ENCODE peak calls at places on chromosomes 4 and X, in nine cellular contexts. M is heart left ventricle, C is gastrocnemius medialis, O is tibial nerve, G is breast epithelium, B is spleen, X is stomach, S is Peyer's patch, Y is suprapubic skin. T is an unnamed sample. For H3K4me1, the result is how much of the 10 kb centered on the place peaks cover.

GRCh38 chr4:4855293-4856070 is 4.0 kb upstream of the MSX1 start:
- DNase-seq in M (no peak), C (no peak), O (no peak), G (no peak), B (peak), X (no peak), S (no peak), Y (no peak), T (no peak)

GRCh38 chr4:21882050-21882839 is 66.3 kb downstream of the KCNIP4 start:
- DNase-seq in M (no peak), C (no peak), O (no peak), G (no peak), B (no peak), X (no peak), S (no peak), Y (no peak), T (no peak)

GRCh38 chr4:157005831-157006230 is 34.2 kb upstream of the PDGFC start:
- DNase-seq in M (no peak), C (no peak), O (no peak), G (no peak), B (no peak), X (no peak), S (no peak), Y (no peak), T (no peak)

GRCh38 chr4:76969941-76970529 is 20.5 kb downstream of the SEPTIN11 start:
- DNase-seq in M (no peak), C (no peak), O (no peak), G (no peak), B (no peak), X (no peak), S (no peak), Y (no peak), T (no peak)

GRCh38 chr4:37601527-37601926 is 84.6 kb downstream of the RELL1 start:
- DNase-seq in M (no peak), C (no peak), O (no peak), G (no peak), B (no peak), X (peak), S (no peak), Y (no peak), T (no peak)

GRCh38 chrX:77776648-77777047 is 9.4 kb downstream of the ATRX start:
- DNase-seq in M (no peak), C (no peak), O (no peak), G (no peak), B (no peak), X (no peak), S (no peak), Y (no peak), T (no peak)

GRCh38 chrX:29024813-29025342 is 437.6 kb downstream of the IL1RAPL1 start:
- DNase-seq in M (no peak), C (no peak), O (no peak), G (no peak), B (no peak), X (no peak), S (no peak), Y (no peak), T (no peak)

GRCh38 chrX:16807976-16808542 is 21.8 kb downstream of the TXLNG start:
- DNase-seq in M (no peak), C (no peak), O (no peak), G (no peak), B (no peak), X (no peak), S (no peak), Y (no peak), T (no peak)

GRCh38 chr4:5870701-5871100 is 22.2 kb downstream of the CRMP1 start:
- DNase-seq in M (no peak), C (no peak), O (no peak), G (no peak), B (peak), X (no peak), S (no peak), Y (no peak), T (no peak)

GRCh38 chr4:83961575-83961974 is 425.7 kb downstream of the GPAT3 start:
- DNase-seq in M (no peak), C (no peak), O (no peak), G (no peak), B (no peak), X (no peak), S (no peak), Y (no peak), T (no peak)

GRCh38 chr4:1752284-1753041 is 31.1 kb downstream of the TACC3 start:
- DNase-seq in M (no peak), C (no peak), O (no peak), G (peak), B (no peak), X (peak), S (no peak), Y (no peak), T (no peak)

GRCh38 chr4:124030038-124030638 is 633.5 kb downstream of the SPRY1 start:
- DNase-seq in M (peak), C (peak), O (no peak), G (no peak), B (no peak), X (no peak), S (no peak), Y (no peak), T (no peak)

GRCh38 chr4:76654084-76654483 is 219.1 kb downstream of the SHROOM3 start:
- DNase-seq in M (no peak), C (no peak), O (no peak), G (no peak), B (no peak), X (no peak), S (no peak), Y (no peak), T (no peak)

GRCh38 chr4:25756503-25756902 is 100.9 kb downstream of the SLC34A2 start:
- DNase-seq in M (no peak), C (no peak), O (no peak), G (no peak), B (no peak), X (no peak), S (no peak), Y (no peak), T (no peak)

GRCh38 chr4:85741921-85742591 is 267.1 kb downstream of the ARHGAP24 start:
- DNase-seq in M (peak), C (no peak), O (no peak), G (no peak), B (no peak), X (no peak), S (no peak), Y (no peak), T (no peak)

GRCh38 chr4:98712607-98713006 is 54.2 kb upstream of the TSPAN5 start:
- DNase-seq in M (no peak), C (no peak), O (no peak), G (no peak), B (no peak), X (no peak), S (no peak), Y (no peak), T (no peak)

GRCh38 chrX:139194571-139195280 is 335.8 kb upstream of the F9 start:
- DNase-seq in M (peak), C (peak), O (no peak), G (peak), B (peak), X (peak), S (no peak), Y (no peak), T (no peak)

GRCh38 chrX:154125356-154126040 is 18.5 kb upstream of the OPN1LW start:
- DNase-seq in M (no peak), C (no peak), O (no peak), G (no peak), B (no peak), X (no peak), S (no peak), Y (no peak), T (no peak)

GRCh38 chrX:153502796-153503195 is 8.0 kb downstream of the BGN start:
- DNase-seq in M (no peak), C (no peak), O (no peak), G (no peak), B (no peak), X (no peak), S (no peak), Y (no peak), T (no peak)

GRCh38 chrX:115960440-115961084 is 210.0 kb upstream of the AGTR2 start:
- DNase-seq in M (no peak), C (no peak), O (no peak), G (no peak), B (no peak), X (no peak), S (no peak), Y (no peak), T (no peak)

GRCh38 chr4:83083925-83084475 is 30.5 kb downstream of the PLAC8 start:
- DNase-seq in M (no peak), C (no peak), O (no peak), G (no peak), B (peak), X (no peak), S (peak), Y (no peak), T (no peak)

GRCh38 chr4:81472249-81473085 is 760 bp upstream of the RASGEF1B start:
- DNase-seq in M (peak), C (peak), O (peak), G (peak), B (peak), X (peak), S (no peak), Y (no peak), T (peak)

GRCh38 chr4:81469774-81470455 is 1.8 kb downstream of the RASGEF1B start:
- DNase-seq in M (no peak), C (no peak), O (no peak), G (no peak), B (no peak), X (no peak), S (no peak), Y (no peak), T (no peak)

GRCh38 chr4:81468685-81469084 is 3.0 kb downstream of the RASGEF1B start:
- DNase-seq in M (no peak), C (no peak), O (no peak), G (no peak), B (no peak), X (no peak), S (no peak), Y (no peak), T (no peak)

GRCh38 chr4:81471361-81472248 is at the start of gene RASGEF1B:
- DNase-seq in M (peak), C (peak), O (peak), G (peak), B (peak), X (peak), S (peak), Y (peak), T (peak)

DNA sequence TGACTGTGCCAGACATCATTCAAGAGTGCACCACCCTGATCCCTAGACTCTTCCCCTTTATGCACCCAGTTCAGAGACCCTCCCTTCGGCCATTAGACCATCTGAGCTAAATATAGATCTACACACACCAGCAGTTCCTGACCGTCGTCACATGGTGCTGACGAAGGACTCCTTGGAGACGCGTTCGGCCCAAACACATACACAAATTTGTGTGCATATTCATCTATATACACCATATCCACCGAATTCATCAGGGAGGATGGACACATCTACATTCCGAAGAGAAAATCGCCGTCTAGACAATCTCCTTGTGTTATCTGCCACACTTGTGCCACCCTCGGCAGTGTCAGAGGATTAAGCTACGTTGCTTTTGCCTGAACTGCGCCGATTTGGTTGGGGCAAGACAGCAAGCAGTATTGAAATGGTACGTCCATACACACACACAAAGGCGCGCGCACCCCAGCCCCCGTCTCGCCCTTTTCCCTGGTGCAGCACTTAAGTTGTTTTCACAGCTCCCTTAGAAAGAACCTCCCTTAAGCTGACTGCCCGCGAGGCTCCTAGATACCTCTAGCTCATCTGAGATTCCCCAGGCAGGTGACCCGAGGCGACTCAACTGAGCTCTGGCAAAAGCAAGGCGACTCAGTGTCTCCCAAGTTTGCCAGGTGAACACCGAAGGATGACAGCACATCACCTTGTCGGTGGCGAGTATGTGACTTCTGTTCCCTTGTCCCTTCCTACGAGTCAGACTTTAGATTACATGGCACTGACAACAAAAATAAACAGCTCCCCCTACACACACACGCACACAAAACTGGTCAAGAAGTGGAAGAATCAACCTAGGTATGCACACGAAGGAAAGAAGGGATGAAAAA is 1.0 kb downstream of the RASGEF1B start:
- DNase-seq in M (peak), C (peak), O (peak), G (peak), B (peak), X (peak), S (peak), Y (peak), T (peak)
- H3K4me3 ChIP-seq in M (peak), C (peak), O (peak), G (peak), B (peak), X (peak), S (peak), Y (peak), T (peak)

DNA sequence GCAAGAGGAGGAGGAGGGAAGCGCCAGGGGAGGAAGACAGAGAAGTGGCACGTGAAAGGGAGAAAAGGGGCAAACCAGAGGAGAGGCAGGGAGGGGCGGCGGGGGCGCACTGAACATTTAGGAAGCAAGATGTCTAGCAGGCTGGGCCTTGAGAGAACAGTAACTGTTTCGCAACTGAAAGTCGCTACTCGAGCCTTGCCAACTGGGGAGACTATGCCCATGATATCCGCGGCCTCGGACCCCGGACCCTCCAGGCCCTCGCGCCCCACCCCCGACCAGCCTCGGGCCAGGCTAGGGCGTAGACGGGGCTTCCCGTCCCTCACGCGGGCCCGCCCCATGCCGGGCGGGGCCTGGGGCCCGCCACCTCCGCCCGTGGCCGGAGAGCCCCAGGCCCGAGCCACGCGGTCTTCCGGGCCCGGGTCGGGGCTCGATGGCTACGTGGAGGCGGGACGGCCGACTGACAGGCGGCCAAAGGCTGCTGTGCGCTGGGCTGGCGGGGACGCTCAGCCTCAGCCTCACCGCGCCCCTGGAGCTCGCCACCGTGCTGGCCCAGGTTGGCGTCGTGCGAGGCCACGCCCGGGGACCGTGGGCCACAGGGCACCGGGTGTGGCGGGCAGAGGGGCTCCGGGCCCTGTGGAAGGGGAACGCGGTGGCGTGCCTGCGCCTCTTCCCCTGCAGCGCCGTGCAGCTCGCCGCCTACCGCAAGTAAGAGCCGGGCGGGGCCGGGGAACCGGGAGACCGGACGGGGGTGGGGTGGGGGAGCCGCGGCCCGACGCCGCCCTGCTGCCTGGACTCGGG is at the start of gene SLC25A43:
- DNase-seq in M (peak), C (peak), O (no peak), G (no peak), B (peak), X (peak), S (peak), Y (peak), T (no peak)
- TF ChIP-seq POLR2A in M (no peak), C (no peak), O (peak), G (no peak), B (no peak), X (no peak), S (peak), Y (no peak), T (peak)

GRCh38 chrX:39018526-39018925 is 217.3 kb downstream of the MID1IP1 start:
- DNase-seq in M (no peak), C (no peak), O (no peak), G (no peak), B (no peak), X (no peak), S (no peak), Y (no peak), T (no peak)
- H3K4me1 ChIP-seq in M (under half), C (under half), O (under half), G (under half), B (under half), X (under half), S (under half), Y (under half), T (under half)

GRCh38 chrX:53080628-53081580 is 1.3 kb upstream of the TSPYL2 start:
- DNase-seq in M (no peak), C (no peak), O (no peak), G (no peak), B (peak), X (no peak), S (no peak), Y (peak), T (no peak)
- H3K4me3 ChIP-seq in M (peak), C (no peak), O (peak), G (peak), B (peak), X (peak), S (peak), Y (peak), T (peak)

DNA sequence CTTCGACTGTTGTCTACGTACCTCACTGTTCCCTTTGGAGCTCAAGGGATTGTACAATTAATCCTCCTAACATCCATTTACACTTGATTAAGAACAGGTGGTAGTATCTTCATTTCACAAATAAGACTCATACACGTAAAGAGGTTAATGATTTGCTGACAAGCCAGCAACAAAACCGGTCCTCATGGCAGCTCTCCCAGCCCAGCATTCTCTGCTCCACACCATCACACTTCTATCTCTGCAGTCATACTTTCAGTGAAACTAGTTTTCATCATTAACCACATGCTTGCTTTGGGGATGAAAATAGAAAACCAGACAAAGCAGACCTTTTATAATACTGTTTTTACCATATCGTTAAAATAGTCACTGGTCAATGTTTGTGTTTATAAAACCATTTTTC is 28.7 kb upstream of the CASK start:
- DNase-seq in M (no peak), C (no peak), O (no peak), G (no peak), B (no peak), X (no peak), S (no peak), Y (no peak), T (no peak)
- TF ChIP-seq POLR2A in M (no peak), C (no peak), O (no peak), G (no peak), B (no peak), X (no peak), S (no peak), Y (no peak), T (no peak)

GRCh38 chr4:87029356-87029755 is 94.5 kb downstream of the AFF1 start:
- DNase-seq in M (peak), C (peak), O (peak), G (no peak), B (no peak), X (no peak), S (no peak), Y (no peak), T (no peak)

GRCh38 chr4:87030606-87031441 is 96.0 kb downstream of the AFF1 start:
- DNase-seq in M (no peak), C (no peak), O (no peak), G (no peak), B (no peak), X (no peak), S (no peak), Y (no peak), T (no peak)

GRCh38 chr4:87031946-87032345 is 97.1 kb downstream of the AFF1 start:
- DNase-seq in M (no peak), C (no peak), O (no peak), G (no peak), B (no peak), X (no peak), S (no peak), Y (no peak), T (no peak)

GRCh38 chr4:87032884-87033533 is 98.2 kb downstream of the AFF1 start:
- DNase-seq in M (no peak), C (no peak), O (no peak), G (no peak), B (no peak), X (no peak), S (no peak), Y (no peak), T (no peak)

DNA sequence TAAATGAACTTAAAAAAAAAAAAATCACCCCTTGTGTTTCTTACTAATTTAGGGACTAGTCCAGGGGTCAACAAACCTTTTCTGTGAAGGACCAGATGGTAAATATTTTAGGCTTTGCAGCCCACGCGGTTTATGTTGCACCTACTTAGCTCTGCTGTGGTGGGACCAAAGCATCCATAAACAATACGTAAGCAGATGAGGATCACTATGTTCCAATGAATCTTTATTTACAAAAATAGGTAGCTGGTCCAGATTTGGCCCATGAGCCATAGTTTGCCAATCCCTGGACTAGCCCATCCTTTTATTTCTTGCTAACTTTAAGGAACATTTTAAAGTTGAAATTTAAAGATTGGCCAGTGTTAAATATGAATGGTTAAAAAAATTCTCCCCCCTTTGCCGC is 95.3 kb downstream of the AFF1 start:
- DNase-seq in M (no peak), C (no peak), O (no peak), G (no peak), B (no peak), X (no peak), S (no peak), Y (no peak), T (no peak)
- H3K4me1 ChIP-seq in M (half or more), C (half or more), O (half or more), G (under half), B (half or more), X (half or more), S (half or more), Y (half or more), T (under half)

DNA sequence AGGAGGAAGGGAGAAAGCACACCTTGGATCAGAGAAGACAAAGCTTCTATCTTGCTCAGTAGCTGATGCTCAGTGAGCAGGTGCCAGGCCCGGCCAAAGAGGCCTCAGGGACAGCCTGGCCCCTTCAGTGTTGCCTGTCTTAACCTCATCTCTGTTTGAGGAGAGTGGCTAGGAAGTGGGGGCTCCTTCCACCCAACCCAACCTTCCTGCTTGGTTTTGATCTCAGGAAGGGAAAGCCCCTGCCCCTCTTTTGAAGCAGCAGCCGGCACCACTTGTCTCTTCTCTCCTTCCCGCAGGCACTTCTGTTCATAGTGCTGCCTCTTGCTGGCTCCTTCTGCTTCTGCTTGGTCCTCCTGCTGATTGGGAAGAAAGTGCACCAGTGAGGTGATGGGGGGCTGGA is 2.4 kb upstream of the AFF2 start:
- DNase-seq in M (no peak), C (no peak), O (no peak), G (no peak), B (peak), X (no peak), S (no peak), Y (no peak), T (no peak)
- H3K4me3 ChIP-seq in M (no peak), C (no peak), O (no peak), G (no peak), B (no peak), X (no peak), S (no peak), Y (no peak), T (no peak)